ENCODE peak calls at places on chromosome 16, in five cellular contexts. X is mesothelial cell of epicardium; T is left ventricle myocardium inferior; Q is H9; A is activated T-cell treated with anti-CD3 and anti-CD28 coated beads, Interleukin-2, amount 50 U/mL, for 48 hours. Y is an unnamed sample.

GRCh38 chr16:58492066-58492465 is 7.9 kb upstream of the NDRG4 start:
- DNase-seq in X (no peak), A (no peak), T (no peak), Q (no peak), Y (no peak)

GRCh38 chr16:29738514-29738913 is 7.3 kb downstream of the C16orf54 start:
- DNase-seq in T (no peak), A (no peak), Q (no peak), X (no peak), Y (no peak)

GRCh38 chr16:51538707-51539604 is 387.9 kb upstream of the SALL1 start:
- DNase-seq in Q (no peak), T (no peak), A (no peak), X (no peak), Y (peak; percentile 93)

GRCh38 chr16:79380990-79381389 is 219.5 kb downstream of the MAF start:
- DNase-seq in X (no peak), A (no peak), Q (no peak), T (no peak), Y (no peak)

GRCh38 chr16:87457051-87457611 is 35.7 kb downstream of the ZCCHC14 start:
- DNase-seq in T (no peak), A (no peak), X (no peak), Q (no peak), Y (no peak)

GRCh38 chr16:7013990-7014389 is 318.7 kb upstream of the RBFOX1 start:
- DNase-seq in A (no peak), T (no peak), Q (no peak), X (no peak), Y (no peak)

GRCh38 chr16:83513006-83513755 is 294.6 kb upstream of the HSBP1 start:
- DNase-seq in A (peak; percentile 17), T (no peak), X (no peak), Q (no peak), Y (no peak)

GRCh38 chr16:11612110-11612981 is 25.6 kb upstream of the LITAF start:
- DNase-seq in T (peak; percentile 35), X (no peak), A (no peak), Q (no peak), Y (peak; percentile 79)

GRCh38 chr16:20166531-20167235 is 93.0 kb upstream of the GPR139 start:
- DNase-seq in T (no peak), X (no peak), A (no peak), Q (no peak), Y (peak; percentile 68)

GRCh38 chr16:2827481-2827790 is 2.7 kb upstream of the ZG16B start:
- DNase-seq in X (no peak), T (no peak), A (no peak), Q (no peak), Y (no peak)

GRCh38 chr16:81265658-81266451 is 27.4 kb downstream of the BCO1 start:
- DNase-seq in T (peak; percentile 86), A (no peak), X (no peak), Q (no peak), Y (no peak)

GRCh38 chr16:11053916-11054460 is 109.6 kb downstream of the CLEC16A start:
- DNase-seq in T (no peak), X (no peak), A (no peak), Q (no peak), Y (no peak)

GRCh38 chr16:894841-895240 is 75.9 kb downstream of the LMF1 start:
- DNase-seq in Q (no peak), T (no peak), A (peak; percentile 24), X (no peak), Y (no peak)

GRCh38 chr16:79209308-79209707 is 391.2 kb downstream of the MAF start:
- DNase-seq in A (no peak), T (no peak), X (no peak), Q (no peak), Y (no peak)

GRCh38 chr16:89574681-89575246 is 794 bp upstream of the CPNE7 start:
- DNase-seq in T (peak; percentile 32), A (peak; percentile 73), X (peak; percentile 61), Q (peak; percentile 85), Y (peak; percentile 91)